ENCODE peak calls at places on chromosome 2, in seven cellular contexts. M, T, Z, A, W, G and J are unnamed samples.

GRCh38 chr2:27496357-27497287 is at the start of gene GCKR:
- DNase-seq in G (no peak), T (peak), A (no peak), W (no peak), Z (no peak), M (no peak), J (peak)

GRCh38 chr2:57549642-57550102 is 496.9 kb upstream of the VRK2 start:
- DNase-seq in Z (no peak), A (peak), M (no peak), W (no peak), T (no peak), G (no peak), J (no peak)

GRCh38 chr2:119429225-119430000 is 2.2 kb upstream of the TMEM37 start:
- DNase-seq in M (no peak), Z (no peak), A (no peak), G (no peak), W (no peak), T (peak), J (no peak)

GRCh38 chr2:29819570-29819969 is 101.8 kb downstream of the ALK start:
- DNase-seq in T (no peak), G (no peak), W (no peak), M (no peak), Z (no peak), A (no peak), J (no peak)

GRCh38 chr2:21787931-21788330 is 664.2 kb downstream of the TDRD15 start:
- DNase-seq in T (no peak), W (no peak), M (no peak), A (no peak), G (no peak), Z (no peak), J (no peak)

GRCh38 chr2:172437419-172438063 is 10.2 kb downstream of the ITGA6 start:
- DNase-seq in A (no peak), W (no peak), Z (no peak), T (no peak), G (no peak), M (no peak), J (no peak)

GRCh38 chr2:111168528-111168929 is 47.8 kb downstream of the BCL2L11 start:
- DNase-seq in G (no peak), Z (no peak), A (no peak), T (no peak), M (peak), W (peak), J (no peak)

GRCh38 chr2:1641498-1641897 is 102.8 kb downstream of the PXDN start:
- DNase-seq in M (no peak), A (peak), Z (no peak), W (no peak), T (no peak), G (no peak), J (no peak)